ENCODE peak calls at places on chromosomes 7 and 10, in four cellular contexts. F is HCT116, B is vagina, X is IMR-90. M is an unnamed sample.
A peak's percentile ranks its signal among the peaks of the same experiment; 100 is the strongest.

GRCh38 chr7:12196386-12196785 is 14.7 kb upstream of the TMEM106B start:
- DNase-seq in X (no peak), B (no peak), F (no peak), M (no peak)

GRCh38 chr7:131170440-131171105 is 157.1 kb upstream of the MKLN1 start:
- DNase-seq in B (no peak), F (no peak), X (peak; percentile 59), M (no peak)

GRCh38 chr10:45495438-45496152 is 121.6 kb downstream of the ALOX5 start:
- DNase-seq in F (peak; percentile 6), B (no peak), X (no peak), M (no peak)

GRCh38 chr7:106841896-106842390 is 23.1 kb upstream of the PIK3CG start:
- DNase-seq in B (peak; percentile 25), F (no peak), X (no peak), M (no peak)

GRCh38 chr7:13198741-13199140 is 511.3 kb downstream of the ARL4A start:
- DNase-seq in B (no peak), X (peak; percentile 31), F (no peak), M (no peak)

GRCh38 chr7:101159696-101160674 is 5.4 kb downstream of the VGF start:
- DNase-seq in F (no peak), X (peak; percentile 57), B (no peak), M (peak; percentile 89)

GRCh38 chr10:29181936-29182335 is 106.9 kb upstream of the LYZL1 start:
- DNase-seq in X (peak; percentile 8), F (no peak), B (no peak), M (no peak)

GRCh38 chr7:117012284-117013174 is 59.2 kb downstream of the ST7 start:
- DNase-seq in X (peak; percentile 66), F (peak; percentile 16), B (no peak), M (no peak)

GRCh38 chr7:135843214-135843613 is 94.6 kb upstream of the FAM180A start:
- DNase-seq in B (no peak), X (no peak), F (no peak), M (no peak)

DNA sequence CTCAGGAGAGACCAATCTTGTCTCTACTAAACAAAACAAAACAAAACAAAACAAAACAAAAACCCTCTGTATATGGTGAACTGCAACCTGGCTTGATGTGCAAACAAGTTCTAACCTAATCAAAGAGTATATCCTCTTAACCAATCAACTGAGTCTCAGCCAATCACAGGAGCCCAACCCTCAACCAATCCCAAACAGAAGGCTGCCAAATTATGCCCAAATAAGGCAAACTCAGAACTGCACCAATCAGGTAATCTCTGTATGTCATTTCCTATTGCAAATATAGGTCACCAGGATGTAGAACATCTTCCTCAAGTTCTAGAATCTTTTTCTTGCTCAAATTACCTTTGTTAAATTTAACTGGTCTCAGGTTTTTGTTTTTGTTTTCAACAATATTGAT is 5.2 kb downstream of the FAM133B start:
- DNase-seq in F (no peak), X (no peak), B (no peak), M (no peak)
- TF ChIP-seq POLR2A in F (no peak), X (no peak), B (no peak), M (no peak)

GRCh38 chr10:69409176-69409495 is 7.6 kb downstream of the TACR2 start:
- DNase-seq in F (no peak), B (no peak), X (no peak), M (no peak)

GRCh38 chr10:69406816-69407580 is 9.7 kb downstream of the TACR2 start:
- DNase-seq in B (no peak), X (no peak), F (no peak), M (no peak)

GRCh38 chr10:69409968-69410367 is 6.8 kb downstream of the TACR2 start:
- DNase-seq in B (no peak), X (no peak), F (no peak), M (no peak)

GRCh38 chr10:69407621-69408301 is 9.0 kb downstream of the TACR2 start:
- DNase-seq in F (no peak), B (no peak), X (no peak), M (no peak)

GRCh38 chr10:69408318-69409175 is 8.2 kb downstream of the TACR2 start:
- DNase-seq in B (no peak), X (peak; percentile 89), F (peak; percentile 88), M (peak; percentile 96)
- TF ChIP-seq POLR2A in B (no peak), X (no peak), F (peak; percentile 43), M (peak; percentile 43)

GRCh38 chr10:12196531-12197211 is 683 bp downstream of the CDC123 start:
- DNase-seq in X (no peak), B (no peak), F (no peak), M (no peak)

GRCh38 chr10:12195281-12195602 is 449 bp downstream of the NUDT5 start:
- DNase-seq in F (no peak), B (no peak), X (no peak), M (no peak)

GRCh38 chr10:12194752-12195271 is 879 bp downstream of the NUDT5 start:
- DNase-seq in X (peak; percentile 31), F (no peak), B (no peak), M (no peak)

GRCh38 chr10:12198156-12198555 is 2.2 kb downstream of the CDC123 start:
- DNase-seq in F (no peak), X (no peak), B (no peak), M (no peak)

DNA sequence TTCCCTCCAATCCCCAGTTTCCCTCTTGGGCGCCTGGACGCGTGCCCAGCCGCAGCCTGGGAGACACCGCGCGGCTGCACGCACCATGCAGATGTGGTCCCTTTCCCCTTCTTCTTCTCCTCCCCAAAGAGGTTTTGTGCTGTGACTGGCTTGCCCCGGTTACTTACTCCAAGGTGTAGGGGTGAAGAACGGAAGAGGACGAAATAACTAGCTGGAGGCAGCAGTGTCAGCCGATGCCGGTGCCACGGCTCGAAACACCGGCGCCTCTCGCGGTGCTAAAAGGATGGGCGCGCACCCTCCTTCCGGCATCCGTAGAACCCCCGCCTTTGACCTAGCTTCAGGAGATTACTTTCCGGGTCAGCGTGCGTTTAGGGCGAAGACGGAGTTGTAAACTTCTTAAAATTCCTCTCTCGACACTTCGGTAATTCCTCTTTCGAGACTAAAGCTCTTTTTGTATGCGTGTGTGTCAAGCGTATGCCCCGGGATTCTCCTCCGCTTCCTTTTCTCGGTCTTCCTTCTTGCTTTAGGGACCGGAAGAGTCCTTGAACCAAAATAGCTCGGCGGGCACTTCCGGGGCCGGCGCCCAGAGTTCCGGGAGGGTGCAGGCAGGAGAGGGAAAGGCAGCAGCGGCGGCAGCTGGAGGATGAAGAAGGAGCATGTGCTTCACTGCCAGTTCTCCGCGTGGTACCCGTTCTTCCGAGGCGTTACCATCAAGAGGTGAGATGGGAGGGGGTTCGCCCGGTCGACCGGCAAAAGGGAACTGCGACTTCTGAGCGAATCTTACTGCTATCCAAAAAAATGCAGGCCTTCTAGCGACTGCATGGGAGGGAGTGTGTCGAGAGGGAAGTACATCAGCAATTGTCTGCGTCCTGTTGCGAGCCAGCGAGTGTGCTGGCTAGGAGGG is at the start of the genes CDC123 and NUDT5:
- DNase-seq in F (peak; percentile 82), X (peak; percentile 88), B (peak; percentile 88), M (peak; percentile 77)
- TF ChIP-seq POLR2A in F (peak; percentile 73), X (no peak), B (no peak), M (peak; percentile 79)

GRCh38 chr7:103347507-103348267 is at the start of gene PSMC2:
- DNase-seq in F (peak; percentile 94), B (peak; percentile 89), X (peak; percentile 94), M (peak; percentile 49)
- TF ChIP-seq POLR2A in F (peak; percentile 45), B (no peak), X (peak; percentile 71), M (peak; percentile 65)

GRCh38 chr7:137992042-137992737 is 9.7 kb downstream of the CREB3L2 start:
- DNase-seq in F (no peak), X (peak; percentile 97), B (no peak), M (no peak)
- TF ChIP-seq POLR2A in F (no peak), X (peak; percentile 1), B (no peak), M (no peak)

GRCh38 chr7:49483142-49483541 is 290.3 kb upstream of the VWC2 start:
- DNase-seq in F (no peak), B (no peak), X (no peak), M (no peak)
- TF ChIP-seq POLR2A in F (no peak), B (no peak), X (no peak), M (no peak)

GRCh38 chr10:43398939-43399871 is 9.8 kb downstream of the HNRNPF start:
- DNase-seq in B (no peak), F (no peak), X (peak; percentile 72), M (no peak)
- TF ChIP-seq POLR2A in B (no peak), F (no peak), X (no peak), M (no peak)

M was measured in H54.